ENCODE peak calls at places on chromosomes 12 and 14, in five cellular contexts. P, Y, M, H and O are unnamed samples.

GRCh38 chr14:35213869-35214387 is 78.3 kb upstream of the PSMA6 start:
- DNase-seq in P (no peak), Y (peak), M (no peak), H (no peak), O (no peak)

GRCh38 chr12:39277416-39277815 is 165.5 kb downstream of the KIF21A start:
- DNase-seq in P (no peak), Y (no peak), M (no peak), H (no peak), O (no peak)

GRCh38 chr12:54005531-54005852 is 3.3 kb upstream of the HOXC8 start:
- DNase-seq in P (no peak), Y (no peak), M (no peak), H (no peak), O (no peak)

GRCh38 chr12:112368856-112369255 is 13.4 kb downstream of the HECTD4 start:
- DNase-seq in P (no peak), Y (no peak), M (no peak), H (no peak), O (no peak)

GRCh38 chr14:93994919-93995682 is 2.0 kb upstream of the CCDC197 start:
- DNase-seq in P (peak), Y (peak), M (no peak), H (no peak), O (peak)

GRCh38 chr14:51828017-51828797 is 32.2 kb upstream of the GNG2 start:
- DNase-seq in P (no peak), Y (peak), M (peak), H (peak), O (no peak)

GRCh38 chr12:71710276-71711125 is 24.6 kb downstream of the TMEM19 start:
- DNase-seq in P (no peak), Y (peak), M (no peak), H (no peak), O (no peak)

GRCh38 chr12:26334621-26335124 is 139.3 kb downstream of the SSPN start:
- DNase-seq in P (no peak), Y (no peak), M (no peak), H (no peak), O (no peak)

GRCh38 chr12:16076553-16076952 is 165.4 kb downstream of the DERA start:
- DNase-seq in P (no peak), Y (peak), M (no peak), H (no peak), O (no peak)

GRCh38 chr12:4221157-4221556 is 52.4 kb upstream of the CCND2 start:
- DNase-seq in P (no peak), Y (no peak), M (no peak), H (no peak), O (no peak)

GRCh38 chr12:53343449-53343848 is 7.3 kb upstream of the SP7 start:
- DNase-seq in P (no peak), Y (no peak), M (no peak), H (no peak), O (no peak)

GRCh38 chr12:92424338-92424737 is 278.5 kb upstream of the PLEKHG7 start:
- DNase-seq in P (no peak), Y (peak), M (no peak), H (no peak), O (no peak)

GRCh38 chr12:3291939-3292338 is 199.1 kb upstream of the PRMT8 start:
- DNase-seq in P (no peak), Y (no peak), M (no peak), H (no peak), O (no peak)

GRCh38 chr14:38207830-38208815 is at the start of gene SSTR1:
- DNase-seq in P (no peak), Y (peak), M (no peak), H (no peak), O (no peak)

GRCh38 chr12:29104495-29104894 is 44.6 kb upstream of the FAR2 start:
- DNase-seq in P (no peak), Y (no peak), M (no peak), H (no peak), O (no peak)

GRCh38 chr12:52720487-52720886 is 17.2 kb upstream of the KRT77 start:
- DNase-seq in P (no peak), Y (no peak), M (no peak), H (no peak), O (no peak)

GRCh38 chr12:27667540-27667939 is 28.7 kb upstream of the REP15 start:
- DNase-seq in P (no peak), Y (peak), M (no peak), H (no peak), O (no peak)

GRCh38 chr12:124410354-124411175 is 115.7 kb downstream of the RFLNA start:
- DNase-seq in P (no peak), Y (no peak), M (no peak), H (no peak), O (peak)

GRCh38 chr12:121328620-121329019 is 23.6 kb downstream of the ANAPC5 start:
- DNase-seq in P (no peak), Y (no peak), M (no peak), H (no peak), O (no peak)

GRCh38 chr12:69056743-69057515 is 124.0 kb upstream of the CPM start:
- DNase-seq in P (no peak), Y (peak), M (no peak), H (no peak), O (no peak)